ENCODE peak calls at places on chromosomes 3 and 15, in eight cellular contexts. One of them, this sample, is unnamed. For H3K9me3, the result is how much of the 10 kb centered on the place peaks cover.

GRCh38 chr15:94522125-94522524 is 290.8 kb downstream of the MCTP2 start:
- DNase-seq in testis: no peak
- DNase-seq in body of pancreas: no peak
- DNase-seq in tibial nerve: no peak
- DNase-seq in IMR-90: no peak
- DNase-seq in stomach: no peak
- DNase-seq in suprapubic skin: no peak
- DNase-seq in endothelial cell of umbilical vein: no peak
- DNase-seq in this sample: no peak

GRCh38 chr3:52277972-52278509 is 408 bp downstream of the WDR82 start:
- DNase-seq in endothelial cell of umbilical vein: peak
- DNase-seq in suprapubic skin: peak
- DNase-seq in stomach: no peak
- DNase-seq in IMR-90: no peak
- DNase-seq in tibial nerve: no peak
- DNase-seq in body of pancreas: peak
- DNase-seq in testis: peak
- DNase-seq in this sample: peak

GRCh38 chr3:38627956-38628355 is 21.5 kb downstream of the SCN5A start:
- DNase-seq in tibial nerve: no peak
- DNase-seq in IMR-90: no peak
- DNase-seq in testis: no peak
- DNase-seq in endothelial cell of umbilical vein: peak
- DNase-seq in stomach: no peak
- DNase-seq in suprapubic skin: no peak
- DNase-seq in body of pancreas: no peak
- DNase-seq in this sample: no peak

GRCh38 chr3:153704115-153704514 is 417.1 kb upstream of the ARHGEF26 start:
- DNase-seq in stomach: no peak
- DNase-seq in body of pancreas: no peak
- DNase-seq in tibial nerve: no peak
- DNase-seq in IMR-90: no peak
- DNase-seq in testis: no peak
- DNase-seq in endothelial cell of umbilical vein: no peak
- DNase-seq in suprapubic skin: no peak
- DNase-seq in this sample: no peak

GRCh38 chr3:99108508-99108907 is 207.0 kb upstream of the DCBLD2 start:
- DNase-seq in tibial nerve: peak
- DNase-seq in stomach: no peak
- DNase-seq in suprapubic skin: no peak
- DNase-seq in body of pancreas: no peak
- DNase-seq in testis: no peak
- DNase-seq in IMR-90: peak
- DNase-seq in endothelial cell of umbilical vein: peak
- DNase-seq in this sample: no peak

GRCh38 chr3:152385761-152386160 is 117.0 kb downstream of the MBNL1 start:
- DNase-seq in suprapubic skin: no peak
- DNase-seq in stomach: no peak
- DNase-seq in tibial nerve: no peak
- DNase-seq in body of pancreas: no peak
- DNase-seq in endothelial cell of umbilical vein: no peak
- DNase-seq in testis: no peak
- DNase-seq in IMR-90: peak
- DNase-seq in this sample: no peak

GRCh38 chr15:67033521-67033920 is 31.9 kb upstream of the SMAD3 start:
- DNase-seq in IMR-90: no peak
- DNase-seq in testis: no peak
- DNase-seq in stomach: no peak
- DNase-seq in body of pancreas: no peak
- DNase-seq in endothelial cell of umbilical vein: no peak
- DNase-seq in suprapubic skin: no peak
- DNase-seq in tibial nerve: no peak
- DNase-seq in this sample: no peak

GRCh38 chr3:50405249-50405648 is 45.9 kb upstream of the TMEM115 start:
- DNase-seq in suprapubic skin: no peak
- DNase-seq in stomach: no peak
- DNase-seq in IMR-90: peak
- DNase-seq in endothelial cell of umbilical vein: no peak
- DNase-seq in testis: no peak
- DNase-seq in tibial nerve: no peak
- DNase-seq in body of pancreas: no peak
- DNase-seq in this sample: no peak

GRCh38 chr3:99579246-99579645 is 59.1 kb upstream of the COL8A1 start:
- DNase-seq in testis: no peak
- DNase-seq in tibial nerve: no peak
- DNase-seq in suprapubic skin: no peak
- DNase-seq in endothelial cell of umbilical vein: peak
- DNase-seq in body of pancreas: no peak
- DNase-seq in IMR-90: peak
- DNase-seq in stomach: no peak
- DNase-seq in this sample: no peak

GRCh38 chr15:60760646-60761504 is 281.9 kb upstream of the ICE2 start:
- DNase-seq in stomach: no peak
- DNase-seq in suprapubic skin: no peak
- DNase-seq in body of pancreas: no peak
- DNase-seq in testis: no peak
- DNase-seq in IMR-90: peak
- DNase-seq in endothelial cell of umbilical vein: no peak
- DNase-seq in tibial nerve: no peak
- DNase-seq in this sample: no peak

GRCh38 chr3:176971613-176972174 is 225.6 kb downstream of the TBL1XR1 start:
- DNase-seq in body of pancreas: no peak
- DNase-seq in suprapubic skin: no peak
- DNase-seq in stomach: no peak
- DNase-seq in tibial nerve: no peak
- DNase-seq in endothelial cell of umbilical vein: no peak
- DNase-seq in IMR-90: peak
- DNase-seq in testis: no peak
- DNase-seq in this sample: no peak

GRCh38 chr3:71301001-71301400 is 282.5 kb downstream of the FOXP1 start:
- DNase-seq in IMR-90: no peak
- DNase-seq in stomach: no peak
- DNase-seq in tibial nerve: no peak
- DNase-seq in endothelial cell of umbilical vein: no peak
- DNase-seq in body of pancreas: no peak
- DNase-seq in testis: no peak
- DNase-seq in suprapubic skin: no peak
- DNase-seq in this sample: no peak

GRCh38 chr3:13544293-13544831 is 4.6 kb upstream of the FBLN2 start:
- DNase-seq in endothelial cell of umbilical vein: no peak
- DNase-seq in suprapubic skin: no peak
- DNase-seq in testis: no peak
- DNase-seq in stomach: no peak
- DNase-seq in tibial nerve: no peak
- DNase-seq in IMR-90: peak
- DNase-seq in body of pancreas: no peak
- DNase-seq in this sample: no peak

GRCh38 chr3:51243919-51244318 is 141.2 kb upstream of the MANF start:
- DNase-seq in tibial nerve: no peak
- DNase-seq in testis: no peak
- DNase-seq in suprapubic skin: no peak
- DNase-seq in stomach: no peak
- DNase-seq in body of pancreas: no peak
- DNase-seq in endothelial cell of umbilical vein: no peak
- DNase-seq in IMR-90: no peak
- DNase-seq in this sample: no peak

DNA sequence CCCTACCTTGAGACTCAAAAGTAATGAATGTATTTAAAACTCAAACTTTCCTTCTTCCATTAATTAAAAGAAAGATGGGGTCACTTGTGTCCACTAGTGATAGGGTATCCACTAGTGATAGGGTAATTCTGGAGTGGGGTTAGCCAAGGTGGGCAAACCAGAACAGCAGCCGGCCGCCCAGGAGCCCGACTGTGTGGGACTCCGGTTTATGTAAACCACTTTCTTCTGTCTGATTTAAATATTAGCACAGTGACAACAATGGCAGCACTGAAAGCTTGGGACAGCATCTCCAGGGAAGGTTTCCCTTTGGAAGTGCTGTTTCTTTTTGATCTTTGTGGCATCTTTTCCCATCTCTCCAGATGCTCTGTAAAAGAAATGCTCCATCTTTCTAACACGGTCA is 722 bp downstream of the MYZAP start:
- DNase-seq in endothelial cell of umbilical vein: peak
- DNase-seq in suprapubic skin: no peak
- DNase-seq in testis: no peak
- DNase-seq in tibial nerve: no peak
- DNase-seq in body of pancreas: no peak
- DNase-seq in stomach: no peak
- DNase-seq in IMR-90: no peak
- DNase-seq in this sample: no peak
- H3K27ac ChIP-seq in endothelial cell of umbilical vein: no peak
- H3K27ac ChIP-seq in suprapubic skin: peak
- H3K27ac ChIP-seq in testis: no peak
- H3K27ac ChIP-seq in tibial nerve: no peak
- H3K27ac ChIP-seq in body of pancreas: peak
- H3K27ac ChIP-seq in stomach: peak
- H3K27ac ChIP-seq in IMR-90: no peak
- H3K27ac ChIP-seq in this sample: peak

GRCh38 chr3:172710709-172711456 is at the start of gene NCEH1:
- DNase-seq in tibial nerve: peak
- DNase-seq in suprapubic skin: peak
- DNase-seq in body of pancreas: peak
- DNase-seq in endothelial cell of umbilical vein: peak
- DNase-seq in IMR-90: peak
- DNase-seq in testis: peak
- DNase-seq in stomach: peak
- DNase-seq in this sample: peak
- TF ChIP-seq POLR2A in tibial nerve: peak
- TF ChIP-seq POLR2A in suprapubic skin: peak
- TF ChIP-seq POLR2A in body of pancreas: peak
- TF ChIP-seq POLR2A in endothelial cell of umbilical vein: peak
- TF ChIP-seq POLR2A in IMR-90: peak
- TF ChIP-seq POLR2A in testis: no peak
- TF ChIP-seq POLR2A in stomach: no peak
- TF ChIP-seq POLR2A in this sample: peak

GRCh38 chr3:56001537-56001936 is 466.7 kb downstream of the ERC2 start:
- DNase-seq in stomach: no peak
- DNase-seq in body of pancreas: no peak
- DNase-seq in tibial nerve: no peak
- DNase-seq in testis: no peak
- DNase-seq in endothelial cell of umbilical vein: no peak
- DNase-seq in IMR-90: no peak
- DNase-seq in suprapubic skin: no peak
- DNase-seq in this sample: no peak
- H3K9me3 ChIP-seq in stomach: under half
- H3K9me3 ChIP-seq in body of pancreas: under half
- H3K9me3 ChIP-seq in tibial nerve: under half
- H3K9me3 ChIP-seq in testis: under half
- H3K9me3 ChIP-seq in endothelial cell of umbilical vein: under half
- H3K9me3 ChIP-seq in IMR-90: under half
- H3K9me3 ChIP-seq in suprapubic skin: under half
- H3K9me3 ChIP-seq in this sample: under half

GRCh38 chr3:10223676-10224639 is 24.3 kb upstream of the TATDN2 start:
- DNase-seq in stomach: peak
- DNase-seq in IMR-90: no peak
- DNase-seq in body of pancreas: no peak
- DNase-seq in tibial nerve: no peak
- DNase-seq in endothelial cell of umbilical vein: no peak
- DNase-seq in suprapubic skin: no peak
- DNase-seq in testis: no peak
- DNase-seq in this sample: no peak
- H3K27ac ChIP-seq in stomach: no peak
- H3K27ac ChIP-seq in IMR-90: no peak
- H3K27ac ChIP-seq in body of pancreas: no peak
- H3K27ac ChIP-seq in tibial nerve: no peak
- H3K27ac ChIP-seq in endothelial cell of umbilical vein: no peak
- H3K27ac ChIP-seq in suprapubic skin: no peak
- H3K27ac ChIP-seq in testis: no peak
- H3K27ac ChIP-seq in this sample: no peak

GRCh38 chr3:4753073-4753691 is 226.1 kb upstream of the BHLHE40 start:
- DNase-seq in testis: no peak
- DNase-seq in suprapubic skin: no peak
- DNase-seq in endothelial cell of umbilical vein: no peak
- DNase-seq in tibial nerve: no peak
- DNase-seq in IMR-90: no peak
- DNase-seq in stomach: no peak
- DNase-seq in body of pancreas: no peak
- DNase-seq in this sample: no peak

GRCh38 chr3:4756060-4756775 is 223.0 kb upstream of the BHLHE40 start:
- DNase-seq in tibial nerve: no peak
- DNase-seq in endothelial cell of umbilical vein: no peak
- DNase-seq in testis: no peak
- DNase-seq in stomach: no peak
- DNase-seq in suprapubic skin: no peak
- DNase-seq in body of pancreas: no peak
- DNase-seq in IMR-90: no peak
- DNase-seq in this sample: no peak

GRCh38 chr3:4755566-4755965 is 223.7 kb upstream of the BHLHE40 start:
- DNase-seq in testis: no peak
- DNase-seq in IMR-90: no peak
- DNase-seq in stomach: no peak
- DNase-seq in suprapubic skin: no peak
- DNase-seq in tibial nerve: no peak
- DNase-seq in endothelial cell of umbilical vein: no peak
- DNase-seq in body of pancreas: no peak
- DNase-seq in this sample: no peak

GRCh38 chr3:4752201-4753072 is 226.8 kb upstream of the BHLHE40 start:
- DNase-seq in endothelial cell of umbilical vein: no peak
- DNase-seq in suprapubic skin: no peak
- DNase-seq in tibial nerve: no peak
- DNase-seq in testis: peak
- DNase-seq in IMR-90: peak
- DNase-seq in body of pancreas: peak
- DNase-seq in stomach: no peak
- DNase-seq in this sample: no peak

DNA sequence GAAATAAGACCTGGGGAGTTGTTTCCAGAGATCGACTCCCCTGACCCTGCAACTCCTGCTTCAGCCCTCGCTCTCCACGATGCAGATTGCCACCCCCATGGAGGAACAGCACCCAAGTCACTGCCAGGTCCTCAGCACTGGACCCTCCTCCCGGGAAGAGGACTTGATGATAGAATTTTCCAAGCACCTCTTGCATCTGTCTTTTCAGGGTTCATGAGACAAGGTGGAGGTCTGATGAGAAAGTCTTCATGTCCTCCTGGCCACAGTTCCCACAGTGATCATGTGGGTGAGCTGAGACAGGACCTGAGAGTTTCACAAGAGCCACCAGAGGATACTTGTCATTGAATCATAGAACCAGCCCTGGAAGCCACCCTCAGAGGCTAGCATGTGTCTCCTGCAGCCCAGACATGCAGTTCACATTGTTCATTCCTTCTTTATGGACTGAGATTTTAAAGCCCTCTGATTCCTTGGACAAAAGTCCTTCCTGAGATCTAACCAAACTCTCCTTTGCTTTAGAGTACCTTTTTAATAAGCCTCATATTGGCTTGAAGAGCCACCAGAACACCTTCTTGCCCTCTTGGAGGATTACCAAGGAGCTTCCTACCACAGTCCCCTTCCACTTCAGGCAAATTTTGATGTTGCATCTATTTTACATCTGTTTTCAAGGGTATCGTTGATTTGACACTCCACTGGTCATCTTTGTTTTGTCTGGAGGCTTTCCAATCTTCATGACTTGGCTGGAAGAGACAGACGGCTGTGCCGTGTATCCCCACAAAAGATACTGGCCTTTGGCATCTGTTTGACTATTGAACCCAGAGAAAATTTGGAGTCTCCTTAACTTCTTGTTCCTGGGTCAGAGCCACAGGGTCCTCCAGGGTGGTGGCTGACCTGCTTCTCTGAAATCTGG is 224.8 kb upstream of the BHLHE40 start:
- DNase-seq in stomach: no peak
- DNase-seq in endothelial cell of umbilical vein: no peak
- DNase-seq in suprapubic skin: no peak
- DNase-seq in tibial nerve: no peak
- DNase-seq in testis: no peak
- DNase-seq in body of pancreas: no peak
- DNase-seq in IMR-90: no peak
- DNase-seq in this sample: no peak
- TF ChIP-seq POLR2A in stomach: no peak
- TF ChIP-seq POLR2A in endothelial cell of umbilical vein: no peak
- TF ChIP-seq POLR2A in suprapubic skin: no peak
- TF ChIP-seq POLR2A in tibial nerve: no peak
- TF ChIP-seq POLR2A in testis: no peak
- TF ChIP-seq POLR2A in body of pancreas: no peak
- TF ChIP-seq POLR2A in IMR-90: no peak
- TF ChIP-seq POLR2A in this sample: no peak

This sample was measured in adrenal gland.